ENCODE peak calls at places on chromosomes 3 and 15, in four cellular contexts. One of them, this sample, is unnamed. For H3K4me1, the result is how much of the 10 kb centered on the place peaks cover.

GRCh38 chr3:54433846-54434245 is 311.5 kb downstream of the CACNA2D3 start:
- DNase-seq in heart right ventricle: no peak
- DNase-seq in heart left ventricle: no peak
- DNase-seq in tibial nerve: no peak
- DNase-seq in this sample: peak

GRCh38 chr3:138187296-138188012 is at the start of gene ARMC8:
- DNase-seq in heart right ventricle: no peak
- DNase-seq in heart left ventricle: peak
- DNase-seq in tibial nerve: peak
- DNase-seq in this sample: peak

GRCh38 chr15:101053261-101053660 is 134.1 kb downstream of the LRRK1 start:
- DNase-seq in heart right ventricle: no peak
- DNase-seq in heart left ventricle: no peak
- DNase-seq in tibial nerve: no peak
- DNase-seq in this sample: peak

GRCh38 chr15:45328663-45329062 is 49.7 kb downstream of the GATM start:
- DNase-seq in heart right ventricle: no peak
- DNase-seq in heart left ventricle: no peak
- DNase-seq in tibial nerve: no peak
- DNase-seq in this sample: no peak

GRCh38 chr3:186160691-186161243 is 51.9 kb upstream of the ETV5 start:
- DNase-seq in heart right ventricle: no peak
- DNase-seq in heart left ventricle: no peak
- DNase-seq in tibial nerve: no peak
- DNase-seq in this sample: no peak

GRCh38 chr3:63179862-63180522 is 98.1 kb upstream of the SYNPR start:
- DNase-seq in heart right ventricle: no peak
- DNase-seq in heart left ventricle: no peak
- DNase-seq in tibial nerve: no peak
- DNase-seq in this sample: no peak

GRCh38 chr3:95476534-95476933 is 1337.9 kb upstream of the EPHA6 start:
- DNase-seq in heart right ventricle: no peak
- DNase-seq in heart left ventricle: no peak
- DNase-seq in tibial nerve: no peak
- DNase-seq in this sample: no peak

GRCh38 chr3:80334534-80334933 is 566.7 kb upstream of the ROBO1 start:
- DNase-seq in heart right ventricle: no peak
- DNase-seq in heart left ventricle: no peak
- DNase-seq in tibial nerve: no peak
- DNase-seq in this sample: no peak

GRCh38 chr3:178444416-178444815 is 91.8 kb upstream of the KCNMB2 start:
- DNase-seq in heart right ventricle: no peak
- DNase-seq in heart left ventricle: no peak
- DNase-seq in tibial nerve: no peak
- DNase-seq in this sample: no peak

GRCh38 chr3:16176391-16177030 is 2.0 kb downstream of the GALNT15 start:
- DNase-seq in heart right ventricle: no peak
- DNase-seq in heart left ventricle: no peak
- DNase-seq in tibial nerve: no peak
- DNase-seq in this sample: peak

GRCh38 chr3:173887888-173888287 is 490.3 kb downstream of the NLGN1 start:
- DNase-seq in heart right ventricle: no peak
- DNase-seq in heart left ventricle: no peak
- DNase-seq in tibial nerve: no peak
- DNase-seq in this sample: no peak

GRCh38 chr3:66023728-66024390 is 14.9 kb downstream of the MAGI1 start:
- DNase-seq in heart right ventricle: no peak
- DNase-seq in heart left ventricle: no peak
- DNase-seq in tibial nerve: no peak
- DNase-seq in this sample: no peak

GRCh38 chr3:43405888-43406636 is 119.7 kb downstream of the SNRK start:
- DNase-seq in heart right ventricle: peak
- DNase-seq in heart left ventricle: peak
- DNase-seq in tibial nerve: no peak
- DNase-seq in this sample: no peak

GRCh38 chr3:52350436-52350835 is 34.3 kb downstream of the DNAH1 start:
- DNase-seq in heart right ventricle: no peak
- DNase-seq in heart left ventricle: peak
- DNase-seq in tibial nerve: no peak
- DNase-seq in this sample: no peak

GRCh38 chr3:10706156-10707088 is 109.6 kb upstream of the SLC6A11 start:
- DNase-seq in heart right ventricle: no peak
- DNase-seq in heart left ventricle: no peak
- DNase-seq in tibial nerve: no peak
- DNase-seq in this sample: peak

GRCh38 chr15:74381481-74381880 is 14.0 kb upstream of the CYP11A1 start:
- DNase-seq in heart right ventricle: no peak
- DNase-seq in heart left ventricle: no peak
- DNase-seq in tibial nerve: no peak
- DNase-seq in this sample: no peak

GRCh38 chr15:72281713-72282112 is 9.4 kb upstream of the PARP6 start:
- DNase-seq in heart right ventricle: no peak
- DNase-seq in heart left ventricle: no peak
- DNase-seq in tibial nerve: no peak
- DNase-seq in this sample: no peak

GRCh38 chr3:77254967-77255831 is 215.3 kb downstream of the ROBO2 start:
- DNase-seq in heart right ventricle: peak
- DNase-seq in heart left ventricle: no peak
- DNase-seq in tibial nerve: peak
- DNase-seq in this sample: peak

GRCh38 chr3:24487325-24488242 is 7.1 kb downstream of the THRB start:
- DNase-seq in heart right ventricle: no peak
- DNase-seq in heart left ventricle: no peak
- DNase-seq in tibial nerve: no peak
- DNase-seq in this sample: no peak

GRCh38 chr3:4464579-4464978 is 2.5 kb downstream of the SUMF1 start:
- DNase-seq in heart right ventricle: no peak
- DNase-seq in heart left ventricle: no peak
- DNase-seq in tibial nerve: no peak
- DNase-seq in this sample: no peak

DNA sequence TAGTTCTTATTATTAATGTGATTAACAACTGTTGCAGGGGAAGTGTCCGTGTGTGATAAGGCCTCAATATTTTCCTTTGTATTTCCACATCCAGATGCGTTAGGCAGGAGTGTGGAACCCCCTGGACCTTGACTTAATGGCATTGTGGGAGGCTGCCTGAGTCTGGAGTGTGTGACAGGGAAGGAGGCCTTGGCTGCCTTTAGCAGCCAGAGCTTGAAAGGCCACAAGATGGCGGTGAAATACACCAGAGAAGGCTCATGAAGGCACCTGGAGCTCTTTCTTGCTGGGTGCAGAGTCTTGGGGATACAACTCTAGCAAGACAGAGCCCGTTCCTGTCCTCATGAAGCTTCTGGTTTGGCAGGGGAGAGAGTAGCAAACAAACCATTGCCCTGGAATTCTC is 36.9 kb downstream of the POLR2M start:
- DNase-seq in heart right ventricle: no peak
- DNase-seq in heart left ventricle: no peak
- DNase-seq in tibial nerve: no peak
- DNase-seq in this sample: peak
- TF ChIP-seq CTCF in heart right ventricle: no peak
- TF ChIP-seq CTCF in heart left ventricle: no peak
- TF ChIP-seq CTCF in tibial nerve: no peak
- TF ChIP-seq CTCF in this sample: peak

GRCh38 chr3:13076255-13076654 is 3.0 kb upstream of the IQSEC1 start:
- DNase-seq in heart right ventricle: no peak
- DNase-seq in heart left ventricle: no peak
- DNase-seq in tibial nerve: no peak
- DNase-seq in this sample: no peak
- H3K4me1 ChIP-seq in heart right ventricle: half or more
- H3K4me1 ChIP-seq in heart left ventricle: half or more
- H3K4me1 ChIP-seq in tibial nerve: under half
- H3K4me1 ChIP-seq in this sample: under half

GRCh38 chr15:78778422-78778821 is 32.8 kb downstream of the ADAMTS7 start:
- DNase-seq in heart right ventricle: no peak
- DNase-seq in heart left ventricle: no peak
- DNase-seq in tibial nerve: no peak
- DNase-seq in this sample: peak
- H3K27ac ChIP-seq in heart right ventricle: peak
- H3K27ac ChIP-seq in heart left ventricle: peak
- H3K27ac ChIP-seq in tibial nerve: no peak
- H3K27ac ChIP-seq in this sample: no peak

GRCh38 chr3:98777801-98778220 is 14.7 kb downstream of the ST3GAL6 start:
- DNase-seq in heart right ventricle: no peak
- DNase-seq in heart left ventricle: no peak
- DNase-seq in tibial nerve: no peak
- DNase-seq in this sample: no peak
- TF ChIP-seq CTCF in heart right ventricle: no peak
- TF ChIP-seq CTCF in heart left ventricle: no peak
- TF ChIP-seq CTCF in tibial nerve: no peak
- TF ChIP-seq CTCF in this sample: no peak

DNA sequence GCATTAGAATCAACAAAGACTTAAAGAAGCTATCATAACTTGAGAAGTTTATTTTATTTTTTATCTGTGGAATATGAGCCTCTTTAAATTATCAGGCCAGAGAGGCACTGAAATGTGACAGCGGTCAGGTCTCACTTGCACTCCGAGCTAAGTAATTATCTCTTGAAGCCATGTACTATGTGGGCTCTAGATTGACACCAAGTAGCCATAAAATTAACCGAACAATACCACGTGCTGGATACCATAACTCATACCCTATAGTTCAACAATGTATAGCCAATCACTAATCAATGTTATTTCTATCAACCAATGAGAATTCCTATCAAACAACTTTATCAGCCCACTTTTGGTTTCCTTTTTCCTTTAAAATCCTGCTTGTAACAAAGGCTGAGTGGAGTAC is 299.3 kb downstream of the TBC1D5 start:
- DNase-seq in heart right ventricle: no peak
- DNase-seq in heart left ventricle: no peak
- DNase-seq in tibial nerve: no peak
- DNase-seq in this sample: no peak
- H3K4me1 ChIP-seq in heart right ventricle: under half
- H3K4me1 ChIP-seq in heart left ventricle: under half
- H3K4me1 ChIP-seq in tibial nerve: under half
- H3K4me1 ChIP-seq in this sample: under half

DNA sequence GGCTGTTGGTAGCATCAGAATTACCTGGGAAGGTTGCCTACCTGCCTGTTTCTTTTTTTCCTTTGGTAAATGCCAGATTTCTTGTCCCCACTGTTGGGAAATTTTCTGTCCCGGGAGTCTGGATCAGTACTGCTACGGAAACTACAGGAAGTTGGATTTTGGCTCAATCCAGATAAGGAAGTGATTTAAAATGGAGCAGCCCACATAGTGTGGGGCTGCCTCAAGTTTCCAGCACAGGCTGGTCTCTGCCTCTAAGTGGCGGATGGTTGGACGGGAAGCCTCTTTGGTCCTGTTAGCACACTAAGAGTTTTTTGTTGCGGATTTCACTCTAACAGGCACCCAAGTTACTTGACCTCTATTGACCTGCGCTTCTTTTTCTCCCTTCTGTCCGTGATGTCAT is 54.7 kb downstream of the EEFSEC start:
- DNase-seq in heart right ventricle: no peak
- DNase-seq in heart left ventricle: no peak
- DNase-seq in tibial nerve: no peak
- DNase-seq in this sample: no peak
- H3K27ac ChIP-seq in heart right ventricle: no peak
- H3K27ac ChIP-seq in heart left ventricle: no peak
- H3K27ac ChIP-seq in tibial nerve: no peak
- H3K27ac ChIP-seq in this sample: no peak

DNA sequence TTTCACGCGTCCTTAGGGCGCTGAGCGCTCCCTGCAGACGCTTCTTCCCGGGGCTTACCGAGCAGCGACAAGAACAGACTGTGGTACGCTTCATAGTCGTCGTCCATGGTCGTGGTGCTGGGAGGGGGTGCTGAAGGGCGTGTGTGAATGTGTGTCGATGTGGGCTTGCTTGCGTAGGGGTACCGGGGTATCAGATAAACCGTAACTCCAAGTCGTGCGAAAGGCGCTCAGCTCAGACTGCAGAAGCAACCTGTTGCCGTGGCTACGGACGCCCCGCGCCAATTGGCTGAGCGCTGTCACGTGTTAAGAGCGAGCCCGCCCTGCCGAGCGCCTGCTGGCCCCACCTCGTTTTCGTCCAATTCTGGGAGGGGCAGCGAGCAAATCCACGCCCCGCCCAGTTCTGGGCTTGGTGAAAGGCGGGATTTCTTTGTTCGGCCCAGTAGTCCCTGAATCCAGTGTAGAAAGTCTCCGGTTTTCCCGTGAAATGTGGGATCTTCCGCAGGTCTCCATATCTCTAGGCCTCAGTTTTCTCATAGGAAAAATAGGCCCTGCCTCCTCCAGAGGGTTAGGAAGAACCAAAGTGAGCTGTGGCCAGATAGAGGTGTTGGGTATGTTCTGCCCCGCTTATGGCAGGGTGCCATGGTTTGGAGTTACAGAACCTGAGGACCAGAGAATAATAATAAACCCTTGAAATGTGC is at the start of gene EFCAB12:
- DNase-seq in heart right ventricle: peak
- DNase-seq in heart left ventricle: peak
- DNase-seq in tibial nerve: peak
- DNase-seq in this sample: peak
- TF ChIP-seq CTCF in heart right ventricle: no peak
- TF ChIP-seq CTCF in heart left ventricle: no peak
- TF ChIP-seq CTCF in tibial nerve: no peak
- TF ChIP-seq CTCF in this sample: no peak

This sample was measured in endodermal cell.